ENCODE peak calls at places on chromosomes 11 and 22, in eight cellular contexts. S is AG04450, O is fibroblast of lung, T is IMR-90, P is spleen, W is ovary, H is GM12865, B is brain microvascular endothelial cell. Q is an unnamed sample.

GRCh38 chr11:118634435-118635236 is 27.2 kb downstream of the PHLDB1 start:
- DNase-seq in S (no peak), O (peak; percentile 78), T (peak; percentile 55), P (no peak), W (peak; percentile 93), H (no peak), B (no peak), Q (peak; percentile 71)

GRCh38 chr11:32615422-32615821 is 31.8 kb downstream of the EIF3M start:
- DNase-seq in S (no peak), O (peak; percentile 29), T (no peak), P (no peak), W (no peak), H (no peak), B (no peak), Q (peak; percentile 72)

GRCh38 chr11:111555255-111555654 is 14.7 kb downstream of the LAYN start:
- DNase-seq in S (no peak), O (no peak), T (peak; percentile 79), P (no peak), W (no peak), H (no peak), B (peak; percentile 28), Q (no peak)

GRCh38 chr22:39013923-39014722 is at the start of gene APOBEC3C:
- DNase-seq in S (peak; percentile 74), O (peak; percentile 90), T (peak; percentile 90), P (peak; percentile 91), W (peak; percentile 87), H (peak; percentile 95), B (peak; percentile 87), Q (peak; percentile 88)

GRCh38 chr11:27058456-27058855 is 17.8 kb downstream of the BBOX1 start:
- DNase-seq in S (no peak), O (no peak), T (peak; percentile 6), P (no peak), W (no peak), H (no peak), B (no peak), Q (no peak)

GRCh38 chr11:69218271-69218682 is 62.5 kb downstream of the SMIM38 start:
- DNase-seq in S (no peak), O (no peak), T (peak; percentile 15), P (no peak), W (no peak), H (no peak), B (no peak), Q (no peak)

GRCh38 chr11:38156495-38157146 is 1558.6 kb upstream of the RAG2 start:
- DNase-seq in S (no peak), O (no peak), T (no peak), P (no peak), W (no peak), H (no peak), B (no peak), Q (no peak)

GRCh38 chr22:36808611-36809344 is 8.1 kb downstream of the PVALB start:
- DNase-seq in S (no peak), O (no peak), T (no peak), P (no peak), W (no peak), H (no peak), B (no peak), Q (no peak)

GRCh38 chr22:36743591-36744412 is 32.1 kb downstream of the IFT27 start:
- DNase-seq in S (no peak), O (no peak), T (no peak), P (no peak), W (no peak), H (no peak), B (no peak), Q (no peak)

GRCh38 chr11:129767827-129768226 is 47.8 kb upstream of the TMEM45B start:
- DNase-seq in S (no peak), O (no peak), T (no peak), P (no peak), W (no peak), H (no peak), B (no peak), Q (no peak)

GRCh38 chr11:101759771-101760450 is 154.9 kb upstream of the CEP126 start:
- DNase-seq in S (no peak), O (peak; percentile 14), T (peak; percentile 23), P (no peak), W (no peak), H (no peak), B (no peak), Q (peak; percentile 7)

GRCh38 chr11:63020671-63021255 is 5.1 kb upstream of the SLC22A8 start:
- DNase-seq in S (no peak), O (no peak), T (no peak), P (no peak), W (no peak), H (peak; percentile 17), B (no peak), Q (no peak)

GRCh38 chr11:74318241-74318932 is 6.9 kb upstream of the P4HA3 start:
- DNase-seq in S (no peak), O (peak; percentile 14), T (peak; percentile 65), P (no peak), W (no peak), H (no peak), B (peak; percentile 64), Q (no peak)

GRCh38 chr11:116849060-116849459 is 11.6 kb upstream of the APOA1 start:
- DNase-seq in S (no peak), O (no peak), T (no peak), P (no peak), W (no peak), H (no peak), B (no peak), Q (no peak)

GRCh38 chr11:14894657-14895598 is 2.9 kb upstream of the CYP2R1 start:
- DNase-seq in S (no peak), O (peak; percentile 93), T (peak; percentile 52), P (peak; percentile 71), W (no peak), H (no peak), B (no peak), Q (peak; percentile 94)

DNA sequence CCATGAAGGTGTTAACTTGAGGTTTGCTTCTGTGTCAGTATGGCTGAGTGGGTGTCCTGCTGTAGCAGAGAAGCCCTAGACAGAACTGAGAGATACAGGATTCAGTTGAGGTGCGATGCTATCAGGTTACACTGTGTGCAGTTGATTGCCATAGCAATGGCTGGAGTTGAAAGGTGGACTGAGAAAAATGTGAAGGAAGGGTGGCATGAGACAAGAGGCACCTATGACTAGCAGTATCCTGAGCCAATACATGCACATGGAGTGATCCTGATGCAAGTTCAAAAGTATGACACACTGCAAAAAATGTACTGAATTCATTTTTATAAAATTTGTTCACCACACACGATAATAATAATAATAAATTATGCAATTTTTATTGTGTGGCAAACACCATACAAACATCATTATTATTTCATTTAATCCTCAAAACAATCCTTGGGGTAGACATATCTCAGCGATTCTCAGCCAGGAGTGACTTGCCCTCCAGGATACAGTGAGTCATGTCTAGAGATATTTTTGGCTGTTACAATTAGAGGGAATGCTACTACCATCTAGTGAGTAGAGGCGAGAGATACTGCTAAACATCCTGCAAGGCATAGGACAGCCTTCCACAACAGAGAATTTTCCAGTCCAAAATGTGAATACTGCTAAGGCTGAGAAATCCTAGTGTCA is 3.9 kb upstream of the PIWIL4 start:
- DNase-seq in S (peak; percentile 18), O (peak; percentile 55), T (peak; percentile 77), P (no peak), W (no peak), H (no peak), B (peak; percentile 59), Q (peak; percentile 74)
- TF ChIP-seq CTCF in S (no peak), O (peak; percentile 30), T (peak; percentile 62), P (no peak), W (no peak), H (no peak), B (peak; percentile 58), Q (peak; percentile 45)

GRCh38 chr11:76734456-76735217 is 48.5 kb upstream of the TSKU start:
- DNase-seq in S (no peak), O (no peak), T (no peak), P (no peak), W (no peak), H (no peak), B (no peak), Q (no peak)

GRCh38 chr11:76735841-76736240 is 47.3 kb upstream of the TSKU start:
- DNase-seq in S (no peak), O (no peak), T (no peak), P (no peak), W (no peak), H (no peak), B (no peak), Q (no peak)

GRCh38 chr11:76730887-76731286 is 52.3 kb upstream of the TSKU start:
- DNase-seq in S (no peak), O (no peak), T (no peak), P (no peak), W (no peak), H (no peak), B (no peak), Q (no peak)

GRCh38 chr11:76735218-76735480 is 48.0 kb upstream of the TSKU start:
- DNase-seq in S (no peak), O (no peak), T (no peak), P (no peak), W (no peak), H (no peak), B (no peak), Q (no peak)

DNA sequence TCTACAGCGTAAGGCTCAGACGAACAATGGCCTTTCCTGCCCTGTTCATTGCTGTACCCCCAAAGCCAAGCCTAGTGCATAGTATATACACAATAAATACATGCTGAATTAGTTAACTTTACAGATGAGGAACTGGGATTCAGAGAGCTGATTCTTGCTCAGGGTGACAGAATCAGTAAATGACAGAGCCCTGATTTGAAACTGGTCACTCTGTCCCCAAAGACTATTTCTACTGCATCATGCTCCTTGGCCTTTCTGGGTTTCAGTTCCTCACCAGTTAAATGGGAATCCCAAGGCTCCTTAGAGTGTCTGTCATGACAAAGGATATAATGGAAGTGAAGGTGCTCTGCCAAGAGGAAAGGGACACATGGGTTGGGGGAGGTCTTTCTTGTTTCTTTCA is 50.5 kb upstream of the TSKU start:
- DNase-seq in S (no peak), O (no peak), T (no peak), P (no peak), W (no peak), H (no peak), B (no peak), Q (no peak)
- H3K4me3 ChIP-seq in S (no peak overlapping the region), O (no peak overlapping the region), T (no peak overlapping the region), P (no peak overlapping the region), W (no peak overlapping the region), H (no peak overlapping the region), B (no peak overlapping the region), Q (no peak overlapping the region)

DNA sequence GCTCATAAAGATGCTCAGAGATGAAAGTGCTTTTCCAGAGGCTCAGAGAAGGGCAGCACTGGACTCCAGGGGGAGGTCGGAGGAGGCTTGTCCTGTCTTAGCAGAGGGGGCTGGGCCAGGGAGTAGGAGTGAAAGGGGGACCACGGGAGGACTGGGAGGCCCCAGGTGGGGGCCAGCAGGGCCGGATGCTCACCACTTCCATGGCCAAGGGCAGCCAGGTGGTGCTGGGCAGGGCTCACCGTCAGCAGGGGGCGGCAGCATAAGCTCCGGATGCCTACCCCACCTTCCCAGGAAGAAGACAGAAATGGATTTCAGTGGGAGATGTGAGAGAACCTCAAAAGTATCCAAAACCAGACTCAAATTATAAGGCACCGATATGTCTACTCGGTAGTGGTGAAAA is 11.0 kb downstream of the RAB36 start:
- DNase-seq in S (no peak), O (no peak), T (no peak), P (peak; percentile 74), W (no peak), H (no peak), B (no peak), Q (no peak)
- TF ChIP-seq CTCF in S (peak; percentile 3), O (no peak), T (no peak), P (no peak), W (no peak), H (no peak), B (peak; percentile 19), Q (no peak)

GRCh38 chr11:34728609-34729008 is 107.7 kb downstream of the EHF start:
- DNase-seq in S (no peak), O (no peak), T (no peak), P (no peak), W (no peak), H (no peak), B (no peak), Q (no peak)
- H3K4me3 ChIP-seq in S (no peak overlapping the region), O (no peak overlapping the region), T (no peak overlapping the region), P (no peak overlapping the region), W (no peak overlapping the region), H (no peak overlapping the region), B (no peak overlapping the region), Q (no peak overlapping the region)